ENCODE peak calls at places on chromosomes 1 and 21, in ten cellular contexts. S, Q, Z, F, D, K, U, R, T and W are unnamed samples.

GRCh38 chr1:36162680-36163079 is 6.7 kb downstream of the MAP7D1 start:
- DNase-seq in T (no peak), F (no peak), Q (no peak), K (no peak), R (no peak), S (no peak), D (no peak), Z (no peak), U (no peak), W (peak; percentile 7)

GRCh38 chr1:147084273-147085096 is 87.8 kb downstream of the PRKAB2 start:
- DNase-seq in Z (peak; percentile 91), U (no peak), K (peak; percentile 96), S (peak; percentile 82), D (peak; percentile 80), Q (peak; percentile 24), T (peak; percentile 82), F (peak; percentile 85), R (peak; percentile 52), W (peak; percentile 89)

GRCh38 chr1:22529901-22530621 is 33.2 kb upstream of the EPHA8 start:
- DNase-seq in T (no peak), Q (no peak), D (no peak), Z (no peak), F (no peak), R (peak; percentile 63), U (no peak), S (peak; percentile 84), K (no peak), W (no peak)

GRCh38 chr1:154951901-154952657 is 3.8 kb downstream of the PBXIP1 start:
- DNase-seq in Z (no peak), F (no peak), U (no peak), S (no peak), R (no peak), Q (no peak), D (no peak), T (peak; percentile 69), K (peak; percentile 49), W (peak; percentile 69)

GRCh38 chr1:181149326-181150000 is 61.0 kb downstream of the IER5 start:
- DNase-seq in Q (peak; percentile 47), F (no peak), R (no peak), U (no peak), T (no peak), D (no peak), K (peak; percentile 88), S (no peak), Z (peak; percentile 35), W (no peak)

GRCh38 chr1:93275634-93276295 is 69.9 kb upstream of the DR1 start:
- DNase-seq in S (no peak), R (no peak), K (no peak), D (no peak), Q (no peak), U (no peak), Z (no peak), T (no peak), F (no peak), W (no peak)

GRCh38 chr1:55481634-55482033 is 266.5 kb upstream of the USP24 start:
- DNase-seq in D (no peak), U (no peak), F (peak; percentile 44), S (no peak), R (no peak), Q (no peak), Z (no peak), T (no peak), K (no peak), W (no peak)

GRCh38 chr1:206706806-206707205 is 22.1 kb downstream of the MAPKAPK2 start:
- DNase-seq in R (no peak), U (peak; percentile 52), K (no peak), D (no peak), Z (no peak), Q (no peak), S (no peak), F (no peak), T (no peak), W (no peak)

GRCh38 chr1:2025491-2025981 is 6.4 kb downstream of the GABRD start:
- DNase-seq in U (no peak), R (no peak), K (no peak), S (no peak), Q (no peak), Z (peak; percentile 7), D (no peak), F (no peak), T (no peak), W (peak; percentile 84)

GRCh38 chr21:30199989-30200388 is 15.9 kb downstream of the CLDN8 start:
- DNase-seq in Z (no peak), Q (no peak), T (no peak), S (no peak), D (no peak), U (no peak), K (no peak), R (no peak), F (no peak), W (no peak)